ENCODE peak calls at places on chromosomes 13 and 19, in seven cellular contexts. U is neural progenitor cell; C is EL; N is cortex of kidney; F is tibial artery; Q is esophagus squamous epithelium; V is stimulated activated naive CD8-positive, alpha-beta T cell treated with anti-CD3 and anti-CD28 coated beads, Interleukin-15, amount 100 ng/mL, for 72 hours. J is an unnamed sample.

GRCh38 chr13:20306039-20306438 is 73.9 kb upstream of the GJB6 start:
- DNase-seq in N (no peak), U (no peak), F (no peak), C (no peak), V (no peak), Q (no peak), J (no peak)

GRCh38 chr13:98475521-98475920 is 101.4 kb downstream of the STK24 start:
- DNase-seq in F (no peak), N (no peak), V (no peak), Q (no peak), C (no peak), U (peak), J (no peak)

GRCh38 chr13:26074706-26075105 is 22.9 kb upstream of the SHISA2 start:
- DNase-seq in N (no peak), U (no peak), Q (no peak), V (no peak), F (no peak), C (peak), J (no peak)

GRCh38 chr19:7497292-7497691 is 8.5 kb upstream of the PEX11G start:
- DNase-seq in C (no peak), N (no peak), U (peak), V (no peak), Q (no peak), F (no peak), J (no peak)

GRCh38 chr19:10961073-10961762 is 388 bp downstream of the SMARCA4 start:
- DNase-seq in N (no peak), U (peak), C (peak), Q (no peak), F (no peak), V (no peak), J (peak)

GRCh38 chr19:18440421-18440877 is 2.5 kb upstream of the ISYNA1 start:
- DNase-seq in C (peak), V (peak), N (no peak), F (no peak), U (no peak), Q (no peak), J (no peak)

GRCh38 chr19:38263696-38264485 is 482 bp upstream of the SPINT2 start:
- DNase-seq in N (no peak), V (peak), U (no peak), F (no peak), Q (no peak), C (peak), J (peak)

GRCh38 chr19:30425885-30426838 is 54.0 kb downstream of the ZNF536 start:
- DNase-seq in U (no peak), V (no peak), C (no peak), Q (no peak), F (no peak), N (no peak), J (no peak)

GRCh38 chr19:5287066-5287465 is 53.5 kb downstream of the PTPRS start:
- DNase-seq in N (no peak), U (no peak), Q (no peak), F (no peak), V (no peak), C (no peak), J (no peak)

GRCh38 chr19:40423227-40423566 is 2.6 kb downstream of the SERTAD1 start:
- DNase-seq in V (no peak), F (no peak), N (no peak), Q (no peak), U (no peak), C (no peak), J (no peak)

GRCh38 chr13:35140321-35140720 is 198.3 kb downstream of the NBEA start:
- DNase-seq in C (peak), V (no peak), N (no peak), Q (no peak), U (no peak), F (no peak), J (no peak)

GRCh38 chr13:24905242-24905641 is 141.3 kb downstream of the RNF17 start:
- DNase-seq in C (peak), N (no peak), F (no peak), U (no peak), Q (no peak), V (no peak), J (no peak)

GRCh38 chr13:50382951-50383350 is 367.7 kb downstream of the KCNRG start:
- DNase-seq in V (no peak), N (no peak), F (no peak), C (no peak), Q (no peak), U (no peak), J (no peak)

GRCh38 chr19:31512403-31512970 is 163.3 kb upstream of the TSHZ3 start:
- DNase-seq in V (no peak), F (no peak), C (no peak), U (no peak), N (no peak), Q (no peak), J (no peak)

GRCh38 chr13:59458908-59459579 is 704.7 kb downstream of the DIAPH3 start:
- DNase-seq in Q (no peak), C (peak), N (no peak), F (no peak), V (no peak), U (peak), J (no peak)

GRCh38 chr13:42926555-42926954 is 65.5 kb downstream of the EPSTI1 start:
- DNase-seq in N (no peak), Q (no peak), F (no peak), V (no peak), C (no peak), U (no peak), J (no peak)

GRCh38 chr19:42290523-42291436 is 11.2 kb upstream of the PRR19 start:
- DNase-seq in N (no peak), F (no peak), Q (no peak), C (peak), V (peak), U (peak), J (no peak)

GRCh38 chr19:35641515-35642151 is at the start of gene ETV2:
- DNase-seq in F (no peak), Q (no peak), U (peak), N (no peak), C (peak), V (peak), J (peak)

GRCh38 chr13:45073809-45074208 is 46.5 kb upstream of the GTF2F2 start:
- DNase-seq in F (no peak), Q (no peak), C (no peak), N (no peak), U (no peak), V (no peak), J (no peak)

GRCh38 chr19:16899566-16900075 is 10.8 kb downstream of the F2RL3 start:
- DNase-seq in N (no peak), U (peak), Q (no peak), F (no peak), C (peak), V (peak), J (no peak)

GRCh38 chr13:99796175-99796819 is 175.3 kb downstream of the ZIC5 start:
- DNase-seq in U (peak), V (peak), Q (no peak), N (no peak), F (no peak), C (peak), J (no peak)